ENCODE peak calls at places on chromosome 14, in eight cellular contexts. One of them, this sample, is unnamed.

GRCh38 chr14:61764342-61765122 is 2.3 kb downstream of the SNAPC1 start:
- DNase-seq in iris pigment epithelial cell: no peak
- DNase-seq in cardiac muscle cell: no peak
- DNase-seq in sigmoid colon: no peak
- DNase-seq in effector memory CD4-positive, alpha-beta T cell: no peak
- DNase-seq in A673: no peak
- DNase-seq in AG09319: no peak
- DNase-seq in GM06990: no peak
- DNase-seq in this sample: no peak

GRCh38 chr14:65470404-65470880 is 57.9 kb downstream of the FUT8 start:
- DNase-seq in iris pigment epithelial cell: no peak
- DNase-seq in cardiac muscle cell: no peak
- DNase-seq in sigmoid colon: no peak
- DNase-seq in effector memory CD4-positive, alpha-beta T cell: no peak
- DNase-seq in A673: no peak
- DNase-seq in AG09319: no peak
- DNase-seq in GM06990: peak
- DNase-seq in this sample: no peak

GRCh38 chr14:96408608-96409007 is 16.7 kb downstream of the AK7 start:
- DNase-seq in iris pigment epithelial cell: no peak
- DNase-seq in cardiac muscle cell: no peak
- DNase-seq in sigmoid colon: no peak
- DNase-seq in effector memory CD4-positive, alpha-beta T cell: no peak
- DNase-seq in A673: no peak
- DNase-seq in AG09319: no peak
- DNase-seq in GM06990: no peak
- DNase-seq in this sample: no peak

GRCh38 chr14:76812093-76812421 is 625 bp downstream of the ANGEL1 start:
- DNase-seq in iris pigment epithelial cell: no peak
- DNase-seq in cardiac muscle cell: no peak
- DNase-seq in sigmoid colon: no peak
- DNase-seq in effector memory CD4-positive, alpha-beta T cell: no peak
- DNase-seq in A673: no peak
- DNase-seq in AG09319: no peak
- DNase-seq in GM06990: no peak
- DNase-seq in this sample: no peak

GRCh38 chr14:83548061-83548839 is 1981.7 kb upstream of the FLRT2 start:
- DNase-seq in iris pigment epithelial cell: peak
- DNase-seq in cardiac muscle cell: peak
- DNase-seq in sigmoid colon: no peak
- DNase-seq in effector memory CD4-positive, alpha-beta T cell: no peak
- DNase-seq in A673: no peak
- DNase-seq in AG09319: no peak
- DNase-seq in GM06990: no peak
- DNase-seq in this sample: peak

GRCh38 chr14:99033951-99034350 is 238.0 kb downstream of the BCL11B start:
- DNase-seq in iris pigment epithelial cell: no peak
- DNase-seq in cardiac muscle cell: no peak
- DNase-seq in sigmoid colon: no peak
- DNase-seq in effector memory CD4-positive, alpha-beta T cell: no peak
- DNase-seq in A673: no peak
- DNase-seq in AG09319: no peak
- DNase-seq in GM06990: no peak
- DNase-seq in this sample: no peak

GRCh38 chr14:57533214-57533613 is 39.6 kb upstream of the CCDC198 start:
- DNase-seq in iris pigment epithelial cell: peak
- DNase-seq in cardiac muscle cell: peak
- DNase-seq in sigmoid colon: no peak
- DNase-seq in effector memory CD4-positive, alpha-beta T cell: no peak
- DNase-seq in A673: peak
- DNase-seq in AG09319: no peak
- DNase-seq in GM06990: no peak
- DNase-seq in this sample: peak

GRCh38 chr14:92471919-92472318 is 41.7 kb upstream of the RIN3 start:
- DNase-seq in iris pigment epithelial cell: peak
- DNase-seq in cardiac muscle cell: peak
- DNase-seq in sigmoid colon: no peak
- DNase-seq in effector memory CD4-positive, alpha-beta T cell: no peak
- DNase-seq in A673: no peak
- DNase-seq in AG09319: peak
- DNase-seq in GM06990: no peak
- DNase-seq in this sample: no peak

GRCh38 chr14:21868442-21869046 is 194.9 kb upstream of the OR4E1 start:
- DNase-seq in iris pigment epithelial cell: peak
- DNase-seq in cardiac muscle cell: peak
- DNase-seq in sigmoid colon: no peak
- DNase-seq in effector memory CD4-positive, alpha-beta T cell: peak
- DNase-seq in A673: peak
- DNase-seq in AG09319: no peak
- DNase-seq in GM06990: peak
- DNase-seq in this sample: peak

GRCh38 chr14:22980672-22981089 is 1.7 kb downstream of the AJUBA start:
- DNase-seq in iris pigment epithelial cell: peak
- DNase-seq in cardiac muscle cell: peak
- DNase-seq in sigmoid colon: no peak
- DNase-seq in effector memory CD4-positive, alpha-beta T cell: no peak
- DNase-seq in A673: peak
- DNase-seq in AG09319: no peak
- DNase-seq in GM06990: no peak
- DNase-seq in this sample: no peak

GRCh38 chr14:49955013-49955412 is 62.1 kb downstream of the ARF6 start:
- DNase-seq in iris pigment epithelial cell: no peak
- DNase-seq in cardiac muscle cell: no peak
- DNase-seq in sigmoid colon: no peak
- DNase-seq in effector memory CD4-positive, alpha-beta T cell: no peak
- DNase-seq in A673: no peak
- DNase-seq in AG09319: no peak
- DNase-seq in GM06990: no peak
- DNase-seq in this sample: no peak

GRCh38 chr14:93348292-93348691 is 1.3 kb downstream of the COX8C start:
- DNase-seq in iris pigment epithelial cell: no peak
- DNase-seq in cardiac muscle cell: no peak
- DNase-seq in sigmoid colon: no peak
- DNase-seq in effector memory CD4-positive, alpha-beta T cell: no peak
- DNase-seq in A673: no peak
- DNase-seq in AG09319: no peak
- DNase-seq in GM06990: no peak
- DNase-seq in this sample: no peak

GRCh38 chr14:24984846-24985589 is 64.9 kb downstream of the STXBP6 start:
- DNase-seq in iris pigment epithelial cell: peak
- DNase-seq in cardiac muscle cell: peak
- DNase-seq in sigmoid colon: peak
- DNase-seq in effector memory CD4-positive, alpha-beta T cell: no peak
- DNase-seq in A673: peak
- DNase-seq in AG09319: no peak
- DNase-seq in GM06990: no peak
- DNase-seq in this sample: no peak

GRCh38 chr14:23146423-23146910 is 27.4 kb upstream of the CEBPE start:
- DNase-seq in iris pigment epithelial cell: no peak
- DNase-seq in cardiac muscle cell: no peak
- DNase-seq in sigmoid colon: no peak
- DNase-seq in effector memory CD4-positive, alpha-beta T cell: no peak
- DNase-seq in A673: no peak
- DNase-seq in AG09319: no peak
- DNase-seq in GM06990: no peak
- DNase-seq in this sample: no peak

This sample was measured in SK-MEL-5.